ENCODE peak calls at places on chromosome 13, in four cellular contexts. D, B, J and K are unnamed samples.
A peak's percentile ranks its signal among the peaks of the same experiment; 100 is the strongest.

GRCh38 chr13:25738342-25738771 is 313.5 kb downstream of the SHISA2 start:
- DNase-seq in B (no peak), D (no peak), J (no peak), K (no peak)

GRCh38 chr13:48500652-48501197 is 32.2 kb downstream of the RCBTB2 start:
- DNase-seq in B (peak; percentile 84), D (peak; percentile 74), J (no peak), K (no peak)

GRCh38 chr13:30898721-30899188 is 7.3 kb upstream of the MEDAG start:
- DNase-seq in J (peak; percentile 61), B (peak; percentile 92), D (peak; percentile 76), K (no peak)

GRCh38 chr13:45996631-45997030 is 55.9 kb downstream of the ZC3H13 start:
- DNase-seq in J (no peak), B (no peak), D (no peak), K (no peak)

GRCh38 chr13:112708560-112709240 is 18.9 kb downstream of the ATP11A start:
- DNase-seq in B (no peak), J (no peak), D (no peak), K (no peak)

GRCh38 chr13:48411281-48412099 is 1.4 kb downstream of the LPAR6 start:
- DNase-seq in B (no peak), D (no peak), J (no peak), K (no peak)

GRCh38 chr13:44713793-44714469 is 137.8 kb upstream of the TSC22D1 start:
- DNase-seq in B (peak; percentile 94), D (peak; percentile 76), J (no peak), K (no peak)

GRCh38 chr13:77751513-77752456 is 54.3 kb downstream of the SLAIN1 start:
- DNase-seq in B (peak; percentile 6), J (peak; percentile 22), D (peak; percentile 15), K (peak; percentile 17)

GRCh38 chr13:43544011-43544410 is 242.8 kb downstream of the ENOX1 start:
- DNase-seq in B (no peak), D (no peak), J (no peak), K (peak; percentile 45)

GRCh38 chr13:48400820-48401219 is 12.1 kb downstream of the LPAR6 start:
- DNase-seq in D (peak; percentile 56), B (peak; percentile 72), J (no peak), K (no peak)

GRCh38 chr13:35791191-35791902 is 314.9 kb upstream of the MAB21L1 start:
- DNase-seq in D (peak; percentile 64), J (no peak), B (peak; percentile 62), K (no peak)

GRCh38 chr13:65336916-65337315 is 1893.2 kb downstream of the PCDH9 start:
- DNase-seq in J (no peak), B (peak; percentile 14), D (peak; percentile 21), K (no peak)

GRCh38 chr13:28531195-28531955 is 36.4 kb upstream of the FLT1 start:
- DNase-seq in B (peak; percentile 40), D (no peak), J (peak; percentile 80), K (no peak)

GRCh38 chr13:73059460-73060250 is 850 bp downstream of the KLF5 start:
- DNase-seq in B (peak; percentile 18), D (no peak), J (peak; percentile 30), K (peak; percentile 18)

GRCh38 chr13:51644649-51645048 is 60.4 kb downstream of the WDFY2 start:
- DNase-seq in D (no peak), J (no peak), B (no peak), K (no peak)

GRCh38 chr13:53946500-53946899 is 917.9 kb downstream of the OLFM4 start:
- DNase-seq in D (no peak), B (no peak), J (no peak), K (no peak)

GRCh38 chr13:79503069-79503468 is 22.1 kb downstream of the NDFIP2 start:
- DNase-seq in D (no peak), J (no peak), B (no peak), K (no peak)

GRCh38 chr13:40875583-40875982 is 86.2 kb downstream of the SLC25A15 start:
- DNase-seq in D (no peak), J (no peak), B (no peak), K (no peak)

GRCh38 chr13:23750383-23751121 is 138.6 kb downstream of the MIPEP start:
- DNase-seq in B (no peak), J (no peak), D (no peak), K (no peak)

GRCh38 chr13:24905242-24905641 is 141.3 kb downstream of the RNF17 start:
- DNase-seq in J (no peak), D (peak; percentile 5), B (no peak), K (no peak)

GRCh38 chr13:59750860-59751259 is 412.9 kb downstream of the DIAPH3 start:
- DNase-seq in B (peak; percentile 65), D (peak; percentile 47), J (no peak), K (no peak)

GRCh38 chr13:30968734-30969335 is 36.4 kb downstream of the TEX26 start:
- DNase-seq in J (no peak), D (peak; percentile 47), B (no peak), K (no peak)

GRCh38 chr13:79483302-79483701 is 2.3 kb downstream of the NDFIP2 start:
- DNase-seq in B (peak; percentile 56), J (no peak), D (peak; percentile 66), K (no peak)

GRCh38 chr13:34513526-34513925 is 428.5 kb upstream of the NBEA start:
- DNase-seq in D (no peak), J (no peak), B (no peak), K (no peak)

GRCh38 chr13:24618219-24618955 is 61.8 kb upstream of the ATP12A start:
- DNase-seq in J (no peak), B (no peak), D (no peak), K (no peak)

GRCh38 chr13:113413898-113414282 is 39.4 kb downstream of the ADPRHL1 start:
- DNase-seq in D (no peak), J (no peak), B (no peak), K (no peak)

GRCh38 chr13:108851660-108852059 is 222.2 kb downstream of the MYO16 start:
- DNase-seq in D (no peak), J (no peak), B (no peak), K (no peak)

GRCh38 chr13:29435125-29435911 is 160.2 kb downstream of the SLC7A1 start:
- DNase-seq in D (peak; percentile 73), J (peak; percentile 57), B (peak; percentile 82), K (peak; percentile 66)

GRCh38 chr13:44739120-44739519 is 163.0 kb upstream of the TSC22D1 start:
- DNase-seq in D (no peak), J (no peak), B (no peak), K (no peak)

GRCh38 chr13:44197791-44198770 is 175.5 kb upstream of the SERP2 start:
- DNase-seq in B (no peak), D (no peak), J (no peak), K (no peak)

GRCh38 chr13:42751693-42752092 is 29.7 kb upstream of the FAM216B start:
- DNase-seq in J (no peak), B (no peak), D (no peak), K (no peak)

GRCh38 chr13:70568571-70568970 is 460.3 kb upstream of the KLHL1 start:
- DNase-seq in D (peak; percentile 3), B (peak; percentile 1), J (no peak), K (no peak)

GRCh38 chr13:95559100-95559499 is 6.6 kb downstream of the CLDN10 start:
- DNase-seq in B (no peak), D (no peak), J (no peak), K (no peak)